ENCODE peak calls at places on chromosomes 2 and 18, in four cellular contexts. M, I, U and F are unnamed samples.

GRCh38 chr2:238974061-238974460 is 126.2 kb downstream of the TWIST2 start:
- DNase-seq in U (no peak), M (no peak), I (no peak), F (no peak)

GRCh38 chr2:31805688-31806087 is 205.1 kb downstream of the MEMO1 start:
- DNase-seq in I (no peak), M (no peak), U (no peak), F (no peak)

GRCh38 chr18:56511996-56512395 is 126.4 kb downstream of the TXNL1 start:
- DNase-seq in M (no peak), U (no peak), I (no peak), F (peak)

GRCh38 chr2:64142817-64143153 is 1.4 kb downstream of the PELI1 start:
- DNase-seq in M (no peak), U (no peak), I (no peak), F (no peak)

GRCh38 chr2:36512705-36513104 is 85.3 kb downstream of the FEZ2 start:
- DNase-seq in U (peak), I (no peak), M (no peak), F (no peak)

GRCh38 chr18:59612461-59612860 is 84.8 kb downstream of the CCBE1 start:
- DNase-seq in U (no peak), M (no peak), I (no peak), F (no peak)

GRCh38 chr2:199713746-199714145 is 137.2 kb downstream of the FTCDNL1 start:
- DNase-seq in U (no peak), I (no peak), M (no peak), F (no peak)

GRCh38 chr2:73759904-73760303 is 20.0 kb downstream of the DUSP11 start:
- DNase-seq in U (no peak), M (no peak), I (no peak), F (no peak)

GRCh38 chr2:130740671-130741070 is 11.8 kb downstream of the GPR148 start:
- DNase-seq in M (no peak), U (no peak), I (no peak), F (no peak)

GRCh38 chr2:239062743-239063142 is 214.9 kb downstream of the TWIST2 start:
- DNase-seq in U (no peak), M (no peak), I (no peak), F (no peak)

GRCh38 chr2:3076848-3077735 is 300.5 kb downstream of the EIPR1 start:
- DNase-seq in M (no peak), U (peak), I (no peak), F (no peak)

GRCh38 chr2:25276569-25277465 is 64.9 kb downstream of the DNMT3A start:
- DNase-seq in I (peak), M (no peak), U (peak), F (no peak)

GRCh38 chr2:1736997-1737480 is 7.3 kb downstream of the PXDN start:
- DNase-seq in U (peak), M (no peak), I (no peak), F (no peak)

GRCh38 chr2:119838179-119838578 is 78.5 kb downstream of the PTPN4 start:
- DNase-seq in U (no peak), I (no peak), M (no peak), F (no peak)

GRCh38 chr18:50844554-50844953 is 24.7 kb upstream of the MRO start:
- DNase-seq in M (no peak), I (no peak), U (no peak), F (no peak)

GRCh38 chr2:222613715-222614331 is 42.1 kb downstream of the FARSB start:
- DNase-seq in I (no peak), U (peak), M (no peak), F (no peak)

GRCh38 chr2:60550151-60550983 is 3.1 kb downstream of the BCL11A start:
- DNase-seq in U (peak), M (no peak), I (peak), F (no peak)

GRCh38 chr2:20048488-20049443 is 2.7 kb downstream of the LAPTM4A start:
- DNase-seq in M (no peak), U (no peak), I (no peak), F (no peak)

GRCh38 chr2:167480232-167480985 is 592.1 kb downstream of the XIRP2 start:
- DNase-seq in U (no peak), I (no peak), M (no peak), F (no peak)

GRCh38 chr2:118991554-118991953 is 49.6 kb downstream of the MARCO start:
- DNase-seq in I (no peak), M (no peak), U (no peak), F (no peak)

GRCh38 chr2:230812041-230812440 is 52.7 kb upstream of the ITM2C start:
- DNase-seq in U (no peak), I (no peak), M (no peak), F (no peak)

GRCh38 chr2:43950383-43951008 is 45.3 kb downstream of the LRPPRC start:
- DNase-seq in I (no peak), M (no peak), U (peak), F (no peak)

GRCh38 chr18:79248495-79249078 is 147.1 kb upstream of the NFATC1 start:
- DNase-seq in U (no peak), I (no peak), M (no peak), F (no peak)

GRCh38 chr2:205465791-205466190 is 216.5 kb upstream of the NRP2 start:
- DNase-seq in U (no peak), I (no peak), M (no peak), F (no peak)

GRCh38 chr18:79522451-79523220 is 126.9 kb downstream of the NFATC1 start:
- DNase-seq in M (no peak), I (no peak), U (no peak), F (no peak)

GRCh38 chr2:147275943-147276342 is 568.9 kb upstream of the ACVR2A start:
- DNase-seq in I (no peak), U (no peak), M (peak), F (no peak)

GRCh38 chr2:26269571-26270170 is 24.9 kb downstream of the HADHB start:
- DNase-seq in I (no peak), U (no peak), M (no peak), F (no peak)

GRCh38 chr2:118089015-118089800 is 937 bp downstream of the INSIG2 start:
- DNase-seq in U (peak), I (peak), M (no peak), F (no peak)

GRCh38 chr2:185970148-185970852 is 231.7 kb downstream of the FSIP2 start:
- DNase-seq in M (no peak), I (no peak), U (no peak), F (no peak)

DNA sequence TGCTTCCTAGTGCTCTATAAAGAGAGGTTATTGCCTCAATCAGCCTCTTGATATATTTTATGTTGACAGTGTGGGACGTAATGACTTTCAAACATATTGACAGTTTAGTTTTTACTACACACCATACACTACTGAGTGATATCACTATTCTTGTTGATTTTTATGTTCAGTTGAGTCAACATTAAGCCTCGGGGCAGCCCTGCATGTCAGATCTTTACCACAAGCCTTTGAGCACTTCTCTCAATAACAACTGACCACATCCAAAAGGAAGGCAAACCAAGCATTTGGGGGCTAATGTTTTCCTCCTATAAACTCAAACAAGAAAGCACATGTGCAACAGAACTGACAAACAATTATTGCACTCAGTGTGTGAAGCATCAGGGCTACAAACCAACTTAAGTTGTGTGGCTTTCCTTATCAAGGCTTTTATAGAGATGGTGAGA is 448.1 kb upstream of the SLC14A2 start:
- DNase-seq in U (no peak), M (no peak), I (no peak), F (no peak)
- TF ChIP-seq NRF1 in U (no peak), M (no peak), I (no peak), F (no peak)

DNA sequence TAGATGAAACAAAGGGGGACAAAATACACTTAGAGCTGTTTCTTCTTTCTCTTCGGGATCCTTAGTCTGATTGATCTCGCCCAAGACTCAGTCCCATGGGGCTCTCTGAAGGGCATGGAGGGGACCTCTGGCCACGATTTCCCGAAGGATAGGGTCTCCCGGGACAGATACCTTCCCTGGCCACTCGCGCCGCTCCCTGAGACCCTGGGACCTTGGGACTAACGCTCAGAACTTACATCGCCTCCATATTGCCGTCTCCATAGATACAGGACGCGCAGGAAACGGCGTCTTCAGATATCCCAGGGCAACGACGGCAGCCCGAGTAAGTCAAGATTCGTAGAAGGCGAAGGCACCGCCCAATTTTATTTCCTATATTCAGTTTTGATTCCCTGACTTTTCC is at the start of gene CFAP65:
- DNase-seq in U (peak), I (peak), M (no peak), F (no peak)
- TF ChIP-seq NRF1 in U (no peak), I (no peak), M (no peak), F (no peak)

GRCh38 chr2:102190425-102191107 is 3.7 kb downstream of the IL1RL2 start:
- DNase-seq in U (no peak), M (no peak), I (no peak), F (no peak)

GRCh38 chr2:102187191-102188150 is 648 bp downstream of the IL1RL2 start:
- DNase-seq in M (no peak), I (no peak), U (peak), F (no peak)

GRCh38 chr2:102194609-102195268 is 7.9 kb downstream of the IL1RL2 start:
- DNase-seq in U (no peak), M (no peak), I (no peak), F (no peak)

GRCh38 chr2:102193074-102193473 is 6.3 kb downstream of the IL1RL2 start:
- DNase-seq in U (no peak), I (no peak), M (no peak), F (no peak)

DNA sequence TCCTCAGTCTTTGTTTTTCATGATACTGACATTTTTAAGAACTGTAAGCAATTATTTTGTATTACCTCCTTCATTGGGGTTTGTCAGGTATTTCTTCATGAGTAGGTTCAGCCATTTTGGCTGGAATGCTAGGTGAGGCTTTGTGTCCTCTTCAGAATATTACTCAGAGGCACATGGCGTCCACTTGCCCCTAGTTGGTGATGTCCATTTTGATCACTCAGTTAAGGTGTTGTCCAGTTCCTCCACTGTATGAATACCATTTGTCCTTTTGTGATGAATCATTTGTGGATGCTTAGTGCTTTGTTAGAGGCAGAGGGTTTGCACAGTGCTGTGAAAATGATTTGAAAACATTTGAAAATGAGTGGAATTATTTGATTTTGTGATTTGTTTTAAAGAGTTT is 4.7 kb downstream of the IL1RL2 start:
- DNase-seq in U (no peak), M (no peak), I (no peak), F (no peak)
- TF ChIP-seq NRF1 in U (no peak), M (no peak), I (no peak), F (no peak)

GRCh38 chr18:44130365-44130942 is 550.2 kb upstream of the SETBP1 start:
- DNase-seq in U (peak), M (no peak), I (peak), F (no peak)
- TF ChIP-seq NRF1 in U (no peak), M (no peak), I (no peak), F (no peak)

GRCh38 chr2:33241581-33241980 is 234.9 kb upstream of the RASGRP3 start:
- DNase-seq in U (no peak), I (no peak), M (no peak), F (no peak)
- TF ChIP-seq NRF1 in U (no peak), I (no peak), M (no peak), F (no peak)

GRCh38 chr2:233766416-233766815 is 6.3 kb downstream of the UGT1A1 start:
- DNase-seq in I (no peak), U (no peak), M (no peak), F (no peak)

GRCh38 chr2:233772583-233772982 is 5.5 kb upstream of the MROH2A start:
- DNase-seq in U (peak), M (no peak), I (no peak), F (no peak)

GRCh38 chr2:233764761-233765160 is 4.7 kb downstream of the UGT1A1 start:
- DNase-seq in I (no peak), M (no peak), U (no peak), F (no peak)

GRCh38 chr2:233772153-233772552 is 6.0 kb upstream of the MROH2A start:
- DNase-seq in M (no peak), I (no peak), U (no peak), F (no peak)

DNA sequence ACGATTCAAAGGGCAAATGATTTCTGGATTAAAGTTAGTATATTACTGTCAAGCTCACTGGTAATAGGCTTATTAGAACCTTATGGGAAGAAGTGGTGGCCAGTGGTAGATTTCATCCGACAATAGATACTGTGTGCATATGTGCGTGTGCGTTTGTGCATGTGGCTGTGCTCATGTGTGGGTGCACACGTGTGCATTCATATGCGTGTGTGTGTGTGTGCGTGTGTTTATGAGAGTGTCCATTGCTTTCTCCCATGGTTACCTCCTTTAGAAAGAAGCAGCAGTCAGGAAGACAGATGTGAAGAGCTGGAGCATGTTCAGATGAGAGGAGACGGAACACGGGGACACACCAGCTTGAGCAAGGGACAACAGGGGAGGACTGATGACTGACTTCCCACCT is 8.9 kb upstream of the MROH2A start:
- DNase-seq in M (no peak), U (no peak), I (no peak), F (no peak)
- TF ChIP-seq NRF1 in M (no peak), U (no peak), I (no peak), F (no peak)

GRCh38 chr18:11891737-11892136 is 16.4 kb downstream of the MPPE1 start:
- DNase-seq in I (no peak), M (no peak), U (no peak), F (no peak)

GRCh38 chr18:11886629-11887028 is 21.5 kb downstream of the MPPE1 start:
- DNase-seq in I (no peak), M (no peak), U (no peak), F (no peak)

GRCh38 chr18:11889284-11889683 is 18.8 kb downstream of the MPPE1 start:
- DNase-seq in I (no peak), M (no peak), U (no peak), F (no peak)

GRCh38 chr18:11887305-11888262 is 20.5 kb downstream of the MPPE1 start:
- DNase-seq in I (no peak), M (no peak), U (no peak), F (no peak)

DNA sequence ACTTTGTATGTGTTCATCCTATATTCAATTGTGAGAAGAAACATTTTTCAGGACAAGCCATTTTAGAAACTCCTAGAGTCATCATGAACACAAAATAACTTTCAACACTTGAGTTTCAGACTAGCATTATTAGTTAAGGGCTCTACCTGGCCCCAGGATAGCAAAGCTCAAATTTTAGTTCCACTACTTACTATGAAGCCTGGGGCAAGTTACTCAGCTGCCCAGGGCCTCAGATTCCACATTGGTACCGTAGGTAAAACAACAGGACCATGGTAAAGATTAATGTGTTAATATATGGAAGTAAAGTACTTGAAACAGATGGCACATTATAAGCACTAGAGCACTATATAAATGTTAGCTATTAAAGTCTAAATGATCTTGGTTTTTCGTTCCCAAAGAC is 19.4 kb downstream of the MPPE1 start:
- DNase-seq in I (no peak), U (no peak), M (no peak), F (no peak)
- TF ChIP-seq NRF1 in I (no peak), U (no peak), M (no peak), F (no peak)

GRCh38 chr2:159557437-159558034 is 58.8 kb downstream of the BAZ2B start:
- DNase-seq in I (no peak), M (no peak), U (no peak), F (peak)
- TF ChIP-seq NRF1 in I (no peak), M (no peak), U (no peak), F (no peak)

DNA sequence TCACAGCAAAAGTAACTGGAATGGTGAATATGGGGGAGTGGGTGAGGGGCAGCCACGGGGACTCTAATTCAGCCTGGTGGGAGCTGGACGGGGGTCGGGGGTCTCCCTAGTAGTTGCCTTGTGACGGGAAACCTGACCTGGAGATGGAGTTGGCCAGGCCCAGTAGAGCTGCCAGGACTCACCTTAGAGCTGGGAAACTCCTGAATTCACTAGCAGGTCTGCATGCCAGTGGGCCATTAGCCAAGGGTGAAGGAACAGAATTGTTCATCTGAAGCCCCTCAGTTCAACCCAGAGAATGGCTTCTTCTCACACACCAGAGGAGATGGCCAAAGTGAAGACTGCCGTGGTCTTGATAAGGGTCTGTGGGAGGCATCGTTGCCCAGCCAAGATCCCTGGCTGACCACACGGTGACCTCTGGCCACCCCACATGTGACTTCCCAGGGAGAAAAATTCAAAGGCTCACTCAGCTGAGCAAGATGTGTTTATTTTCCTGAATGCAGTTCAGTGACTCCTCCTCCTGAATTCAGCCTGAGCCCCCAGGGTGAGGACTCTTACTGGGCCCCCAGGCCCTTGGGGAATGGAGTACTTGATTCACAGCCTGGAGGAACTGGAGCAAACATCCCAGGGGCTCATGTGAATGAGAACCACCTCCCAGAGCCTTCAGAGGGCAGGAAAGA is 25.1 kb downstream of the MOCOS start:
- DNase-seq in U (no peak), M (no peak), I (peak), F (no peak)
- TF ChIP-seq NRF1 in U (no peak), M (no peak), I (no peak), F (no peak)

DNA sequence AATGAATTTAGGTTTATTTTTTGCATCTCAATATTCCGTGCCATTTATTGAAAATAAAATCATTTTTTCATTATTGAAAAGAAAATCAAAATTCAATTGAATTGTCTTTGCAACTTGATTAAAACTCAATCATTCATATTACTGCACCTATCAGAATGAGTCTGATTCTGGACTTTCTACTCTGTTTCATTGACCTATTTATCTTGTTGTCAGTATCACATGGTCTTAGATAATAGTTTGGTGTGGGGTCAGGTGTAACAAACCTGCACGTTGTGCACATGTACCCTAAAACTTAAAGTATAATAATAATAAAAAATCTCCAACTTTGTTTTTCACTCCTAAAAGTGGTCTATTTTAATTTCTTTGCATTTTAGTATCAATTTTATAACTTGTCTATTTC is 422.9 kb downstream of the RAD51AP2 start:
- DNase-seq in I (no peak), M (no peak), U (no peak), F (no peak)
- TF ChIP-seq NRF1 in I (no peak), M (no peak), U (no peak), F (no peak)